ENCODE peak calls at places on chromosomes 2 and 18, in ten cellular contexts. One of them, this sample, is unnamed.

GRCh38 chr2:166932032-166932431 is 43.8 kb downstream of the XIRP2 start:
- DNase-seq in left cardiac atrium: no peak
- DNase-seq in GM13977: no peak
- DNase-seq in iPS-NIHi11: no peak
- DNase-seq in left ventricle myocardium superior: no peak
- DNase-seq in renal cortical epithelial cell: no peak
- DNase-seq in Ammon's horn: no peak
- DNase-seq in fibroblast of the aortic adventitia: no peak
- DNase-seq in mucosa of gallbladder: no peak
- DNase-seq in HTR-8/SVneo: no peak
- DNase-seq in this sample: no peak

GRCh38 chr18:76306685-76307292 is 188.3 kb downstream of the ZNF516 start:
- DNase-seq in GM13977: no peak
- DNase-seq in fibroblast of the aortic adventitia: no peak
- DNase-seq in iPS-NIHi11: peak; percentile 44
- DNase-seq in left cardiac atrium: no peak
- DNase-seq in HTR-8/SVneo: no peak
- DNase-seq in left ventricle myocardium superior: no peak
- DNase-seq in mucosa of gallbladder: no peak
- DNase-seq in renal cortical epithelial cell: no peak
- DNase-seq in Ammon's horn: no peak
- DNase-seq in this sample: no peak

GRCh38 chr2:64624862-64625261 is 28.9 kb downstream of the SERTAD2 start:
- DNase-seq in mucosa of gallbladder: no peak
- DNase-seq in Ammon's horn: no peak
- DNase-seq in HTR-8/SVneo: no peak
- DNase-seq in GM13977: no peak
- DNase-seq in iPS-NIHi11: no peak
- DNase-seq in left cardiac atrium: no peak
- DNase-seq in renal cortical epithelial cell: no peak
- DNase-seq in fibroblast of the aortic adventitia: no peak
- DNase-seq in left ventricle myocardium superior: no peak
- DNase-seq in this sample: no peak

GRCh38 chr2:221476195-221476594 is 95.9 kb downstream of the EPHA4 start:
- DNase-seq in HTR-8/SVneo: no peak
- DNase-seq in left cardiac atrium: no peak
- DNase-seq in mucosa of gallbladder: no peak
- DNase-seq in GM13977: no peak
- DNase-seq in fibroblast of the aortic adventitia: no peak
- DNase-seq in left ventricle myocardium superior: no peak
- DNase-seq in Ammon's horn: no peak
- DNase-seq in renal cortical epithelial cell: no peak
- DNase-seq in iPS-NIHi11: no peak
- DNase-seq in this sample: no peak

GRCh38 chr18:12234451-12235190 is 19.5 kb upstream of the CIDEA start:
- DNase-seq in mucosa of gallbladder: no peak
- DNase-seq in renal cortical epithelial cell: no peak
- DNase-seq in fibroblast of the aortic adventitia: no peak
- DNase-seq in iPS-NIHi11: no peak
- DNase-seq in left ventricle myocardium superior: no peak
- DNase-seq in left cardiac atrium: no peak
- DNase-seq in Ammon's horn: no peak
- DNase-seq in GM13977: no peak
- DNase-seq in HTR-8/SVneo: no peak
- DNase-seq in this sample: no peak

GRCh38 chr18:48519431-48520100 is 19.3 kb upstream of the CTIF start:
- DNase-seq in mucosa of gallbladder: no peak
- DNase-seq in left cardiac atrium: no peak
- DNase-seq in Ammon's horn: no peak
- DNase-seq in iPS-NIHi11: no peak
- DNase-seq in GM13977: no peak
- DNase-seq in renal cortical epithelial cell: no peak
- DNase-seq in left ventricle myocardium superior: no peak
- DNase-seq in HTR-8/SVneo: no peak
- DNase-seq in fibroblast of the aortic adventitia: no peak
- DNase-seq in this sample: no peak

GRCh38 chr2:54551123-54551756 is 95.1 kb downstream of the SPTBN1 start:
- DNase-seq in iPS-NIHi11: peak; percentile 20
- DNase-seq in fibroblast of the aortic adventitia: no peak
- DNase-seq in left cardiac atrium: no peak
- DNase-seq in left ventricle myocardium superior: no peak
- DNase-seq in Ammon's horn: no peak
- DNase-seq in mucosa of gallbladder: no peak
- DNase-seq in GM13977: no peak
- DNase-seq in HTR-8/SVneo: no peak
- DNase-seq in renal cortical epithelial cell: no peak
- DNase-seq in this sample: no peak

GRCh38 chr18:80103231-80103630 is 5.8 kb upstream of the ADNP2 start:
- DNase-seq in left ventricle myocardium superior: no peak
- DNase-seq in renal cortical epithelial cell: no peak
- DNase-seq in left cardiac atrium: no peak
- DNase-seq in mucosa of gallbladder: no peak
- DNase-seq in Ammon's horn: no peak
- DNase-seq in iPS-NIHi11: no peak
- DNase-seq in fibroblast of the aortic adventitia: peak; percentile 82
- DNase-seq in HTR-8/SVneo: no peak
- DNase-seq in GM13977: no peak
- DNase-seq in this sample: no peak

GRCh38 chr2:144524190-144524957 is 4.5 kb upstream of the ZEB2 start:
- DNase-seq in left cardiac atrium: peak; percentile 74
- DNase-seq in renal cortical epithelial cell: no peak
- DNase-seq in HTR-8/SVneo: no peak
- DNase-seq in fibroblast of the aortic adventitia: peak; percentile 47
- DNase-seq in GM13977: no peak
- DNase-seq in Ammon's horn: peak; percentile 69
- DNase-seq in left ventricle myocardium superior: peak; percentile 82
- DNase-seq in iPS-NIHi11: peak; percentile 77
- DNase-seq in mucosa of gallbladder: no peak
- DNase-seq in this sample: peak; percentile 58

GRCh38 chr18:58338961-58339722 is 289.7 kb downstream of the ALPK2 start:
- DNase-seq in left ventricle myocardium superior: no peak
- DNase-seq in GM13977: no peak
- DNase-seq in fibroblast of the aortic adventitia: peak; percentile 9
- DNase-seq in renal cortical epithelial cell: no peak
- DNase-seq in left cardiac atrium: peak; percentile 36
- DNase-seq in mucosa of gallbladder: peak; percentile 80
- DNase-seq in Ammon's horn: no peak
- DNase-seq in iPS-NIHi11: peak; percentile 77
- DNase-seq in HTR-8/SVneo: no peak
- DNase-seq in this sample: no peak

GRCh38 chr2:109487237-109487869 is 126.4 kb downstream of the SEPTIN10 start:
- DNase-seq in mucosa of gallbladder: no peak
- DNase-seq in GM13977: no peak
- DNase-seq in HTR-8/SVneo: peak; percentile 88
- DNase-seq in left cardiac atrium: no peak
- DNase-seq in left ventricle myocardium superior: no peak
- DNase-seq in iPS-NIHi11: no peak
- DNase-seq in renal cortical epithelial cell: no peak
- DNase-seq in fibroblast of the aortic adventitia: peak; percentile 93
- DNase-seq in Ammon's horn: no peak
- DNase-seq in this sample: no peak

GRCh38 chr2:19796036-19796703 is 105.6 kb downstream of the TTC32 start:
- DNase-seq in fibroblast of the aortic adventitia: peak; percentile 88
- DNase-seq in renal cortical epithelial cell: no peak
- DNase-seq in left cardiac atrium: no peak
- DNase-seq in HTR-8/SVneo: no peak
- DNase-seq in GM13977: no peak
- DNase-seq in iPS-NIHi11: no peak
- DNase-seq in Ammon's horn: no peak
- DNase-seq in left ventricle myocardium superior: no peak
- DNase-seq in mucosa of gallbladder: no peak
- DNase-seq in this sample: no peak

GRCh38 chr2:56313541-56313940 is 129.8 kb downstream of the CCDC85A start:
- DNase-seq in HTR-8/SVneo: no peak
- DNase-seq in iPS-NIHi11: no peak
- DNase-seq in left cardiac atrium: no peak
- DNase-seq in left ventricle myocardium superior: no peak
- DNase-seq in GM13977: no peak
- DNase-seq in mucosa of gallbladder: no peak
- DNase-seq in fibroblast of the aortic adventitia: no peak
- DNase-seq in Ammon's horn: peak; percentile 48
- DNase-seq in renal cortical epithelial cell: peak; percentile 4
- DNase-seq in this sample: peak; percentile 44

GRCh38 chr18:29616885-29617284 is 1425.7 kb downstream of the DSC3 start:
- DNase-seq in Ammon's horn: no peak
- DNase-seq in GM13977: no peak
- DNase-seq in renal cortical epithelial cell: no peak
- DNase-seq in fibroblast of the aortic adventitia: no peak
- DNase-seq in HTR-8/SVneo: no peak
- DNase-seq in left ventricle myocardium superior: no peak
- DNase-seq in iPS-NIHi11: peak; percentile 7
- DNase-seq in mucosa of gallbladder: no peak
- DNase-seq in left cardiac atrium: no peak
- DNase-seq in this sample: no peak

GRCh38 chr18:50099725-50100414 is 95.1 kb downstream of the MYO5B start:
- DNase-seq in renal cortical epithelial cell: peak; percentile 96
- DNase-seq in Ammon's horn: peak; percentile 29
- DNase-seq in HTR-8/SVneo: no peak
- DNase-seq in iPS-NIHi11: no peak
- DNase-seq in fibroblast of the aortic adventitia: no peak
- DNase-seq in left ventricle myocardium superior: no peak
- DNase-seq in left cardiac atrium: no peak
- DNase-seq in GM13977: peak; percentile 31
- DNase-seq in mucosa of gallbladder: no peak
- DNase-seq in this sample: no peak

GRCh38 chr2:190655113-190655512 is 6.2 kb downstream of the NAB1 start:
- DNase-seq in mucosa of gallbladder: no peak
- DNase-seq in renal cortical epithelial cell: no peak
- DNase-seq in left cardiac atrium: no peak
- DNase-seq in fibroblast of the aortic adventitia: no peak
- DNase-seq in HTR-8/SVneo: no peak
- DNase-seq in GM13977: no peak
- DNase-seq in Ammon's horn: no peak
- DNase-seq in iPS-NIHi11: no peak
- DNase-seq in left ventricle myocardium superior: no peak
- DNase-seq in this sample: no peak

GRCh38 chr18:78625895-78626294 is 353.7 kb upstream of the SALL3 start:
- DNase-seq in mucosa of gallbladder: no peak
- DNase-seq in iPS-NIHi11: no peak
- DNase-seq in left ventricle myocardium superior: no peak
- DNase-seq in HTR-8/SVneo: no peak
- DNase-seq in GM13977: no peak
- DNase-seq in Ammon's horn: no peak
- DNase-seq in fibroblast of the aortic adventitia: no peak
- DNase-seq in left cardiac atrium: no peak
- DNase-seq in renal cortical epithelial cell: no peak
- DNase-seq in this sample: no peak

GRCh38 chr2:230906471-230907230 is 18.4 kb downstream of the GPR55 start:
- DNase-seq in Ammon's horn: no peak
- DNase-seq in iPS-NIHi11: no peak
- DNase-seq in mucosa of gallbladder: no peak
- DNase-seq in left cardiac atrium: no peak
- DNase-seq in left ventricle myocardium superior: no peak
- DNase-seq in GM13977: no peak
- DNase-seq in renal cortical epithelial cell: no peak
- DNase-seq in fibroblast of the aortic adventitia: no peak
- DNase-seq in HTR-8/SVneo: no peak
- DNase-seq in this sample: no peak

GRCh38 chr2:173109253-173110188 is 33.9 kb downstream of the MAP3K20 start:
- DNase-seq in iPS-NIHi11: no peak
- DNase-seq in HTR-8/SVneo: peak; percentile 41
- DNase-seq in Ammon's horn: no peak
- DNase-seq in left ventricle myocardium superior: no peak
- DNase-seq in renal cortical epithelial cell: peak; percentile 72
- DNase-seq in mucosa of gallbladder: no peak
- DNase-seq in GM13977: no peak
- DNase-seq in left cardiac atrium: no peak
- DNase-seq in fibroblast of the aortic adventitia: peak; percentile 63
- DNase-seq in this sample: no peak

GRCh38 chr2:1633092-1633721 is 111.1 kb downstream of the PXDN start:
- DNase-seq in left ventricle myocardium superior: no peak
- DNase-seq in Ammon's horn: no peak
- DNase-seq in renal cortical epithelial cell: no peak
- DNase-seq in fibroblast of the aortic adventitia: no peak
- DNase-seq in GM13977: no peak
- DNase-seq in HTR-8/SVneo: no peak
- DNase-seq in left cardiac atrium: no peak
- DNase-seq in iPS-NIHi11: no peak
- DNase-seq in mucosa of gallbladder: no peak
- DNase-seq in this sample: no peak

This sample was measured in Peyer's patch.